ENCODE peak calls at places on chromosomes 5 and 9, in ten cellular contexts. V is amygdala; H is naive thymus-derived CD8-positive, alpha-beta T cell; D is memory B cell; N is activated T-cell treated with anti-CD3 and anti-CD28 coated beads for 1 hour; E is EH; U is MM.1S; K is endodermal cell; X is NCI-H345; I is T-helper 1 cell. S is an unnamed sample.

GRCh38 chr5:180153991-180154390 is 55.0 kb downstream of the RASGEF1C start:
- DNase-seq in V (no peak), H (no peak), D (no peak), N (no peak), E (no peak), U (no peak), K (no peak), X (no peak), I (no peak), S (no peak)

GRCh38 chr9:126533911-126534300 is 79.8 kb upstream of the LMX1B start:
- DNase-seq in V (no peak), H (no peak), D (no peak), N (no peak), E (no peak), U (no peak), K (peak; percentile 74), X (no peak), I (no peak), S (no peak)

GRCh38 chr5:40733842-40734563 is 21.8 kb downstream of the TTC33 start:
- DNase-seq in V (no peak), H (no peak), D (no peak), N (no peak), E (no peak), U (no peak), K (no peak), X (no peak), I (no peak), S (no peak)

GRCh38 chr5:101915559-101915958 is 380.5 kb downstream of the SLCO4C1 start:
- DNase-seq in V (no peak), H (no peak), D (no peak), N (no peak), E (peak; percentile 8), U (no peak), K (peak; percentile 35), X (no peak), I (no peak), S (no peak)

GRCh38 chr5:124524552-124525232 is 221.7 kb downstream of the ZNF608 start:
- DNase-seq in V (no peak), H (no peak), D (peak; percentile 39), N (no peak), E (no peak), U (peak; percentile 20), K (no peak), X (no peak), I (no peak), S (no peak)

GRCh38 chr5:67149933-67150523 is 46.6 kb downstream of the CD180 start:
- DNase-seq in V (no peak), H (no peak), D (no peak), N (no peak), E (peak; percentile 47), U (no peak), K (no peak), X (no peak), I (no peak), S (no peak)

GRCh38 chr5:9170026-9170425 is 375.8 kb downstream of the SEMA5A start:
- DNase-seq in V (no peak), H (no peak), D (no peak), N (no peak), E (peak; percentile 50), U (no peak), K (no peak), X (no peak), I (no peak), S (no peak)

GRCh38 chr5:149175346-149176113 is 34.2 kb downstream of the ABLIM3 start:
- DNase-seq in V (no peak), H (no peak), D (no peak), N (no peak), E (no peak), U (no peak), K (no peak), X (no peak), I (no peak), S (no peak)

GRCh38 chr5:91384671-91385430 is 1.7 kb upstream of the ARRDC3 start:
- DNase-seq in V (no peak), H (peak; percentile 10), D (no peak), N (no peak), E (peak; percentile 86), U (peak; percentile 94), K (peak; percentile 66), X (peak; percentile 93), I (peak; percentile 85), S (peak; percentile 73)

GRCh38 chr9:107438211-107439030 is 51.1 kb downstream of the KLF4 start:
- DNase-seq in V (no peak), H (no peak), D (no peak), N (no peak), E (peak; percentile 13), U (no peak), K (peak; percentile 80), X (peak; percentile 63), I (no peak), S (no peak)

GRCh38 chr5:96745844-96746531 is 61.8 kb downstream of the ERAP1 start:
- DNase-seq in V (no peak), H (no peak), D (no peak), N (no peak), E (peak; percentile 48), U (no peak), K (no peak), X (no peak), I (no peak), S (no peak)

GRCh38 chr9:123033864-123034598 is 564 bp downstream of the GPR21 start:
- DNase-seq in V (no peak), H (no peak), D (no peak), N (no peak), E (no peak), U (no peak), K (no peak), X (no peak), I (no peak), S (no peak)

GRCh38 chr5:61313960-61314681 is 17.9 kb upstream of the ZSWIM6 start:
- DNase-seq in V (no peak), H (no peak), D (no peak), N (no peak), E (peak; percentile 89), U (no peak), K (peak; percentile 18), X (no peak), I (no peak), S (peak; percentile 66)

GRCh38 chr9:117306032-117306431 is 108.8 kb downstream of the ASTN2 start:
- DNase-seq in V (no peak), H (no peak), D (no peak), N (no peak), E (no peak), U (no peak), K (no peak), X (no peak), I (no peak), S (no peak)

GRCh38 chr9:113492343-113493079 is 29.0 kb downstream of the RGS3 start:
- DNase-seq in V (no peak), H (no peak), D (no peak), N (no peak), E (peak; percentile 49), U (no peak), K (peak; percentile 36), X (no peak), I (no peak), S (no peak)

S was measured in amniotic stem cell.